ENCODE peak calls at places on chromosomes 2 and 18, in four cellular contexts. One of them, this sample, is unnamed.

GRCh38 chr2:65429799-65430514 is 2.4 kb downstream of the SPRED2 start:
- DNase-seq in H1: no peak
- DNase-seq in IMR-90: no peak
- DNase-seq in mesendoderm: no peak
- DNase-seq in this sample: no peak

GRCh38 chr2:18425186-18425585 is 135.3 kb downstream of the RDH14 start:
- DNase-seq in H1: no peak
- DNase-seq in IMR-90: no peak
- DNase-seq in mesendoderm: no peak
- DNase-seq in this sample: no peak

GRCh38 chr2:179884193-179884592 is 22.8 kb upstream of the ZNF385B start:
- DNase-seq in H1: no peak
- DNase-seq in IMR-90: no peak
- DNase-seq in mesendoderm: no peak
- DNase-seq in this sample: no peak

GRCh38 chr2:96899084-96899735 is 29.3 kb upstream of the SEMA4C start:
- DNase-seq in H1: no peak
- DNase-seq in IMR-90: peak
- DNase-seq in mesendoderm: no peak
- DNase-seq in this sample: no peak

GRCh38 chr2:28904802-28905499 is 10.5 kb downstream of the WDR43 start:
- DNase-seq in H1: no peak
- DNase-seq in IMR-90: no peak
- DNase-seq in mesendoderm: peak
- DNase-seq in this sample: no peak

GRCh38 chr2:157990173-157990572 is 111.5 kb upstream of the UPP2 start:
- DNase-seq in H1: no peak
- DNase-seq in IMR-90: no peak
- DNase-seq in mesendoderm: peak
- DNase-seq in this sample: no peak

GRCh38 chr18:59763541-59764136 is 66.4 kb upstream of the CCBE1 start:
- DNase-seq in H1: no peak
- DNase-seq in IMR-90: peak
- DNase-seq in mesendoderm: no peak
- DNase-seq in this sample: no peak

GRCh38 chr18:42706618-42707017 is 408.9 kb downstream of the RIT2 start:
- DNase-seq in H1: no peak
- DNase-seq in IMR-90: no peak
- DNase-seq in mesendoderm: peak
- DNase-seq in this sample: peak

GRCh38 chr2:6958616-6959235 is 41.5 kb downstream of the RNF144A start:
- DNase-seq in H1: no peak
- DNase-seq in IMR-90: no peak
- DNase-seq in mesendoderm: no peak
- DNase-seq in this sample: no peak

GRCh38 chr2:39325966-39326365 is 82.2 kb upstream of the CDKL4 start:
- DNase-seq in H1: no peak
- DNase-seq in IMR-90: peak
- DNase-seq in mesendoderm: peak
- DNase-seq in this sample: no peak

GRCh38 chr2:241187101-241187690 is 1.3 kb upstream of the ANO7 start:
- DNase-seq in H1: no peak
- DNase-seq in IMR-90: no peak
- DNase-seq in mesendoderm: peak
- DNase-seq in this sample: no peak

GRCh38 chr2:65762068-65762467 is 329.7 kb upstream of the SPRED2 start:
- DNase-seq in H1: no peak
- DNase-seq in IMR-90: no peak
- DNase-seq in mesendoderm: no peak
- DNase-seq in this sample: no peak

GRCh38 chr2:48070415-48070814 is 164.1 kb upstream of the FBXO11 start:
- DNase-seq in H1: no peak
- DNase-seq in IMR-90: no peak
- DNase-seq in mesendoderm: no peak
- DNase-seq in this sample: no peak

GRCh38 chr2:73907840-73908452 is 15.1 kb downstream of the ACTG2 start:
- DNase-seq in H1: peak
- DNase-seq in IMR-90: peak
- DNase-seq in mesendoderm: peak
- DNase-seq in this sample: peak

DNA sequence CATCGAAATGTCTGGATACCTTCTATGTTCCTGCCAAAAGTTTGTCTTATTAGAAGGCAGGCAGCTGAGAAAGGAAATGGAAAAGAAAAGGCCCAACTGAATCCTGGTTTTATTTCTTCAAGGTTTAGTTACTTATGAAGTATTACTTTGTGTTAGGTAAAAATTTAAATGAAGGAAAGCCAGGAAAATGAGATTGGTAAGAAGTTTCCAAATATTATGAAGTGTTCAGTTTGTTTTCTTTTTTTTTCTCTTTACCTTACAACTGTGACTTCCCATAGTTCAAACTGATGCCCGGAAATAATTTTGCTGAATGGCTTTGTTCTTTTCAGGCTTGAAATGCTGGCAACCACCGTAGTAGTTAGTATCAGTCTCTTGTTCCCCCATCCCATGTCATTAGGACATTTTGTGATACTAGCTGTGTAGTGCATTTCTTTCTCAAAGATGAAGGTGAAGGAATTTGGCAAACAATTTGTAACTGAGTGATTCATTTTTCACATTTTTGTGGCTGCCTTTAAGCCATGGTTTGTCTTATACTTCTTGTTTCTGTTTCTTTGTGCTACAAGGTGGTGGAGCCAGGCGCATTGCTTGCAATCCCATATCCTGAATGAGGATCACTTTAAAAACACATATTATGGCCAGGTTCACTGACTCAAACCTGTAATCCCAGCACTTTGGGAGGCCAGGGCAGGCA is 40.5 kb downstream of the GPD2 start:
- DNase-seq in H1: no peak
- DNase-seq in IMR-90: peak
- DNase-seq in mesendoderm: no peak
- DNase-seq in this sample: no peak
- H3K4me2 ChIP-seq in H1: no peak
- H3K4me2 ChIP-seq in IMR-90: peak
- H3K4me2 ChIP-seq in mesendoderm: no peak
- H3K4me2 ChIP-seq in this sample: no peak

DNA sequence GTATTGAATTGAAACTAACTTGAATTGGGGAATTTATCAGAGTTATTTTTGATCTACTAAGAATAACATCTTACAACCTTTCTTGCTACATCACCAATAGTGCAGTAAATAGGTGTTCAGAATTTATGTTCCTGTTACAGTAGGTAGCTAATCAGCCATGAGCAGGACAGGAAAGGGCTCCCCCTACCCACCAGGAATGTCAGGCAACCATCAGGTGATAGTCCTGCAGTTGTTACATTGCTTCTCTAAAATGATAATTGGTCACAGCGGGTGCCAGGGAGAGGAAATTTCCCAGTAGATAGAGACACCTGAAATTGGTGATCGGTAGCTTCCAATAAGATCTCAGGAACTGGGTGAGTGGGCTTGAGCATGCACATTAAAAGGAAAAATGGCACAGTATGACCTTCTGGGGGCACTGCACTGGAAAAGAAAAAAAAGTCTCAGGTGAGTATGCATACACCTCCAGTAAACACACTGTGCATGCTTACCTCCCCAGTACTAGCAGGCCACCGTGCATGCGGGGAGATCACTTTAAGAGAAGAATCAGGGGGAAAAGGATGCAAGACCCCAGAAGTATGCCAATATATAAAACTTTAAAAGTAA is 1092.0 kb upstream of the LRRTM1 start:
- DNase-seq in H1: no peak
- DNase-seq in IMR-90: no peak
- DNase-seq in mesendoderm: peak
- DNase-seq in this sample: peak
- H3K56ac ChIP-seq in H1: no peak
- H3K56ac ChIP-seq in IMR-90: no peak
- H3K56ac ChIP-seq in mesendoderm: peak
- H3K56ac ChIP-seq in this sample: no peak

DNA sequence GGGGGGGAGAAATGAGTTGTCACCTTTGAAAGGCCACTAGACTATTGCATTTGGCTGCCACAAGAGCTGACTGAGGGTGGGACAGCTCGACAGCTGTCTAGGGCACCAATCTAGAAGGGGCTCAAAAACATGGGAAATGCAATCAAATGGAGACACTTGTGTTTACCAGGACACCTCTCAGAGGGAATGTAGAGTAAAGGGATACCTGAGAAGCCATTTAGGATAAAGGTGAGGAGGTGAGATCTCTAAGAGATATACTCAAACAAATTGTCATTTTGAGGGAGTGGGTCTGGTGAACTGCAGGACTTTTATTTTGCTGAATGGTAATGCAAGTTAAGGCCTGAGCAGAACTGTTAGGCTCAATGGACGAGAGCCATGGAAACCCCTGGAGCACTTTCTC is 159.8 kb downstream of the DDX1 start:
- DNase-seq in H1: no peak
- DNase-seq in IMR-90: no peak
- DNase-seq in mesendoderm: no peak
- DNase-seq in this sample: peak
- H4K5ac ChIP-seq in H1: no peak
- H4K5ac ChIP-seq in IMR-90: no peak
- H4K5ac ChIP-seq in mesendoderm: no peak
- H4K5ac ChIP-seq in this sample: no peak

DNA sequence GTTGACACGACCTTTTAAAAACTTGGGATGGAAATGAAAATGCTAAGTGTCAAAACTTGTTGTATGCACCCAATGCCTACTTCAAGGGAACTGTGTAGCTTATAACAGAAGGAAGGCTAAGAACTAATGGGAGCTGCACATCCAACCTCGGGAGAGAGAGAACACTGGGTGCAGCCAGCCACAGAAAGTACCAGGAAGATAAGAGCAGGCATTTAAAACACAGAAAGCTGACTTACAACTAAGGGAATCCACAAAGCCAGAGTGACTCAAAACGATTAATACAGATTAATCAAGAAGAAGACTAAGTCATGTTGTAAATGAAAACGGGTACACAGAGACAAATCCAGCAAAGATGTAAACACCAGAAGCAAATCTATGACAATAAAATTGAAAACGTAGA is 113.4 kb downstream of the HDAC4 start:
- DNase-seq in H1: no peak
- DNase-seq in IMR-90: peak
- DNase-seq in mesendoderm: no peak
- DNase-seq in this sample: no peak
- H3K4me2 ChIP-seq in H1: no peak
- H3K4me2 ChIP-seq in IMR-90: peak
- H3K4me2 ChIP-seq in mesendoderm: no peak
- H3K4me2 ChIP-seq in this sample: no peak

GRCh38 chr2:100408104-100408503 is 9.4 kb downstream of the CHST10 start:
- DNase-seq in H1: no peak
- DNase-seq in IMR-90: no peak
- DNase-seq in mesendoderm: peak
- DNase-seq in this sample: no peak

GRCh38 chr2:100406120-100406508 is 11.4 kb downstream of the CHST10 start:
- DNase-seq in H1: no peak
- DNase-seq in IMR-90: no peak
- DNase-seq in mesendoderm: no peak
- DNase-seq in this sample: no peak

GRCh38 chr2:100408941-100409340 is 8.5 kb downstream of the CHST10 start:
- DNase-seq in H1: no peak
- DNase-seq in IMR-90: no peak
- DNase-seq in mesendoderm: no peak
- DNase-seq in this sample: no peak

GRCh38 chr2:100407108-100407507 is 10.4 kb downstream of the CHST10 start:
- DNase-seq in H1: no peak
- DNase-seq in IMR-90: no peak
- DNase-seq in mesendoderm: no peak
- DNase-seq in this sample: no peak

GRCh38 chr2:100407600-100407999 is 9.9 kb downstream of the CHST10 start:
- DNase-seq in H1: no peak
- DNase-seq in IMR-90: no peak
- DNase-seq in mesendoderm: no peak
- DNase-seq in this sample: no peak
- H3K56ac ChIP-seq in H1: no peak
- H3K56ac ChIP-seq in IMR-90: no peak
- H3K56ac ChIP-seq in mesendoderm: no peak
- H3K56ac ChIP-seq in this sample: no peak

DNA sequence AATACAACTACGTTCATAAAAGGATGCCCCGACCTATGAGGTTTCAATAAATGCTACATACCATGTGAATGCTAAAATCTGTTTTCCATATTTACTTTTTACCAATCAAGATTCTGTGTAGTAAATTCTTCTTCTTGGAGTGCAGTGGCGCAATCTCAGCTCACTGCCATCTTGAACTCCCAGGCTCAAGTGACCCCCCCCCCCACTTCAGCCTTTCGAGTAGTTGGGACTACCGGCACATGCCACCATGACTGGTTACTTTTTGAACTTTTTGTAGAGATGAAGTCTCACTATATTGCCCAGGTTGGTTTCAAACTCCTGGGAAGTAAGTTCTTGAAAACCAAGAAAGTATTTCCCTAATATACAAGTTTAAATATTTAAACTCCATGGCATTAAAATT is 14.4 kb upstream of the USP34 start:
- DNase-seq in H1: no peak
- DNase-seq in IMR-90: no peak
- DNase-seq in mesendoderm: no peak
- DNase-seq in this sample: no peak
- H4K5ac ChIP-seq in H1: no peak
- H4K5ac ChIP-seq in IMR-90: no peak
- H4K5ac ChIP-seq in mesendoderm: no peak
- H4K5ac ChIP-seq in this sample: no peak

This sample was measured in H9.